ENCODE peak calls at places on chromosome 12, in seven cellular contexts. P is MM.1S; O is prostate gland; K is cardiac muscle cell; A is stomach; H is right cardiac atrium; M is CD8-positive, alpha-beta memory T cell. N is an unnamed sample. For H3K4me1 and H3K27me3, the result is how much of the 10 kb centered on the place peaks cover.

GRCh38 chr12:50111693-50112455 is at the start of gene COX14:
- DNase-seq in A (peak), H (peak), K (peak), O (peak), M (peak), P (peak), N (peak)

GRCh38 chr12:46915082-46915481 is 89.3 kb upstream of the SLC38A4 start:
- DNase-seq in A (no peak), M (no peak), O (no peak), H (peak), P (no peak), K (no peak), N (no peak)

GRCh38 chr12:28742791-28743190 is 406.3 kb upstream of the FAR2 start:
- DNase-seq in K (no peak), M (no peak), H (no peak), O (no peak), P (no peak), A (no peak), N (no peak)

GRCh38 chr12:3752096-3752709 is 706 bp downstream of the CRACR2A start:
- DNase-seq in P (peak), H (peak), O (peak), M (peak), A (peak), K (no peak), N (peak)

GRCh38 chr12:99121476-99121965 is 476.4 kb downstream of the APAF1 start:
- DNase-seq in P (no peak), M (no peak), O (no peak), K (no peak), A (no peak), H (no peak), N (no peak)

GRCh38 chr12:106137456-106138278 is 1.1 kb downstream of the NUAK1 start:
- DNase-seq in M (no peak), K (no peak), A (no peak), P (no peak), O (no peak), H (no peak), N (no peak)

GRCh38 chr12:6265038-6265405 is 45.5 kb upstream of the PLEKHG6 start:
- DNase-seq in H (no peak), K (no peak), O (no peak), A (no peak), M (no peak), P (no peak), N (no peak)

GRCh38 chr12:106692896-106693295 is 81.6 kb upstream of the RIC8B start:
- DNase-seq in H (no peak), A (no peak), P (no peak), K (no peak), M (no peak), O (no peak), N (no peak)

GRCh38 chr12:118061011-118061875 is at the start of gene WSB2:
- DNase-seq in P (peak), O (peak), M (peak), A (peak), H (peak), K (peak), N (peak)

GRCh38 chr12:124992874-124993567 is 424 bp upstream of the BRI3BP start:
- DNase-seq in O (peak), A (peak), P (peak), M (peak), K (peak), H (no peak), N (peak)

GRCh38 chr12:10965511-10965910 is 21.2 kb downstream of the TAS2R50 start:
- DNase-seq in M (no peak), O (no peak), K (no peak), H (no peak), P (no peak), A (no peak), N (no peak)

GRCh38 chr12:51224625-51225024 is 6.8 kb upstream of the POU6F1 start:
- DNase-seq in H (no peak), M (no peak), K (no peak), A (no peak), O (no peak), P (no peak), N (no peak)

GRCh38 chr12:24993756-24994155 is 44.9 kb upstream of the BCAT1 start:
- DNase-seq in O (no peak), P (no peak), K (no peak), A (no peak), H (no peak), M (no peak), N (no peak)

GRCh38 chr12:20492251-20492728 is 124.0 kb downstream of the PDE3A start:
- DNase-seq in P (no peak), A (no peak), K (no peak), H (no peak), O (no peak), M (no peak), N (peak)

GRCh38 chr12:55965240-55965639 is 602 bp downstream of the PMEL start:
- DNase-seq in K (no peak), P (no peak), H (no peak), A (no peak), M (no peak), O (no peak), N (no peak)
- H3K4me3 ChIP-seq in K (no peak), P (no peak), H (no peak), A (no peak), M (no peak), O (no peak), N (no peak)

GRCh38 chr12:75995691-75996090 is 35.9 kb downstream of the PHLDA1 start:
- DNase-seq in A (no peak), P (no peak), M (no peak), H (no peak), K (no peak), O (no peak), N (no peak)
- H3K4me1 ChIP-seq in A (under half), P (under half), M (under half), H (under half), K (under half), O (under half), N (under half)

GRCh38 chr12:57767876-57768275 is 998 bp upstream of the CYP27B1 start:
- DNase-seq in K (no peak), O (no peak), P (no peak), A (no peak), H (no peak), M (no peak), N (no peak)
- H3K27me3 ChIP-seq in K (under half), O (under half), P (under half), A (under half), H (under half), M (under half), N (under half)

DNA sequence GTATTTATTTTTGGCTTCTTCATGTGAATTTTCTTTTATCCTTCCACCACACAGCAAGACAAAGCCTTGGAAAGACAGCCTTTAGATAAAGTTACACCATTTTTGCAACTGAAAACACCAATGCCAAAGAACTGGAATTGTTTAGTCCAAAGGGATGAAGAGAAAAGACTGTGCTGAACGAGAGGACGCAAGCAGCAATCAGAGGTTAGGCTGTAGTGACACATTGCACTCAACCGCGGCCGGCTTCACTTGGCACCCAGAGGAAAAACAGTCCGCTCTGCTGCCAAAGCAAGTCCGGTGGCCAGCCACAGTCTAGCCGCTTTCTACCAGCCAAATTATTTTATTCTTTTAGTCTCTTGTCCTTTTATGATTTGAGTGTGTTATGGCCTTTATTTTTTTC is 49.1 kb upstream of the KCNJ8 start:
- DNase-seq in H (peak), O (no peak), K (no peak), P (no peak), M (no peak), A (no peak), N (no peak)
- H3K4me3 ChIP-seq in H (no peak), O (no peak), K (no peak), P (no peak), M (no peak), A (no peak), N (no peak)